ENCODE peak calls at places on chromosome 16, in five cellular contexts. H is C1 segment of cervical spinal cord, C is COR-L47, D is omental fat pad, U is H9. K is an unnamed sample.

GRCh38 chr16:20424129-20424866 is 15.0 kb downstream of the ACSM5 start:
- DNase-seq in H (no peak), C (no peak), D (no peak), U (no peak), K (no peak)

GRCh38 chr16:79426663-79427062 is 173.9 kb downstream of the MAF start:
- DNase-seq in H (no peak), C (no peak), D (no peak), U (no peak), K (no peak)

GRCh38 chr16:30767767-30768465 is 5.8 kb downstream of the RNF40 start:
- DNase-seq in H (no peak), C (no peak), D (no peak), U (no peak), K (no peak)

GRCh38 chr16:27426423-27427408 is 24.7 kb downstream of the IL21R start:
- DNase-seq in H (no peak), C (no peak), D (no peak), U (peak), K (peak)

GRCh38 chr16:52436646-52437645 is 110.0 kb downstream of the TOX3 start:
- DNase-seq in H (no peak), C (no peak), D (no peak), U (no peak), K (no peak)

GRCh38 chr16:22397459-22397858 is 23.0 kb upstream of the CDR2 start:
- DNase-seq in H (no peak), C (no peak), D (no peak), U (no peak), K (no peak)

GRCh38 chr16:1029259-1029545 is 43.3 kb upstream of the SSTR5 start:
- DNase-seq in H (no peak), C (no peak), D (no peak), U (no peak), K (no peak)

GRCh38 chr16:86879268-86879667 is 300.9 kb downstream of the FOXL1 start:
- DNase-seq in H (no peak), C (no peak), D (no peak), U (no peak), K (no peak)

GRCh38 chr16:3188925-3189825 is 1.2 kb downstream of the OR1F1 start:
- DNase-seq in H (no peak), C (peak), D (no peak), U (peak), K (no peak)

GRCh38 chr16:80526418-80527061 is 14.3 kb upstream of the DYNLRB2 start:
- DNase-seq in H (no peak), C (peak), D (no peak), U (peak), K (no peak)

GRCh38 chr16:66650707-66651473 is 45.7 kb downstream of the CMTM4 start:
- DNase-seq in H (peak), C (peak), D (peak), U (peak), K (peak)

GRCh38 chr16:86286991-86287640 is 223.2 kb upstream of the FOXF1 start:
- DNase-seq in H (no peak), C (no peak), D (no peak), U (peak), K (no peak)

GRCh38 chr16:86945166-86945900 is 367.0 kb downstream of the FOXL1 start:
- DNase-seq in H (no peak), C (no peak), D (no peak), U (no peak), K (no peak)

GRCh38 chr16:29710227-29711219 is 31.5 kb downstream of the QPRT start:
- DNase-seq in H (peak), C (no peak), D (no peak), U (peak), K (no peak)

GRCh38 chr16:57616871-57617270 is 11.6 kb upstream of the ADGRG1 start:
- DNase-seq in H (no peak), C (no peak), D (no peak), U (peak), K (no peak)

GRCh38 chr16:88924834-88925539 is 52.0 kb downstream of the CBFA2T3 start:
- DNase-seq in H (peak), C (peak), D (no peak), U (peak), K (no peak)

K was measured in esophagus muscularis mucosa.